ENCODE peak calls at places on chromosomes 2 and 18, in four cellular contexts. T is colonic mucosa, Y is epithelial cell of proximal tubule, Z is mucosa of descending colon. L is an unnamed sample.

GRCh38 chr18:74840492-74841167 is 243.0 kb downstream of the ZNF407 start:
- DNase-seq in T (no peak), Y (no peak), Z (no peak), L (no peak)

GRCh38 chr2:207032490-207032889 is 93.2 kb downstream of the CPO start:
- DNase-seq in T (no peak), Y (no peak), Z (no peak), L (no peak)

GRCh38 chr2:239773377-239774141 is 251.6 kb downstream of the NDUFA10 start:
- DNase-seq in T (no peak), Y (no peak), Z (no peak), L (no peak)

GRCh38 chr2:240248981-240249422 is 108.5 kb upstream of the OTOS start:
- DNase-seq in T (peak), Y (no peak), Z (peak), L (no peak)

GRCh38 chr2:106827178-106827577 is 58.8 kb downstream of the ST6GAL2 start:
- DNase-seq in T (no peak), Y (no peak), Z (no peak), L (no peak)

GRCh38 chr2:88590998-88591613 is 36.2 kb downstream of the EIF2AK3 start:
- DNase-seq in T (peak), Y (no peak), Z (no peak), L (no peak)

GRCh38 chr2:121006783-121007489 is 271.3 kb downstream of the GLI2 start:
- DNase-seq in T (no peak), Y (no peak), Z (no peak), L (no peak)

GRCh38 chr2:68500649-68501048 is 33.3 kb downstream of the APLF start:
- DNase-seq in T (no peak), Y (no peak), Z (no peak), L (no peak)

GRCh38 chr2:239971115-239971514 is 54.0 kb downstream of the NDUFA10 start:
- DNase-seq in T (no peak), Y (no peak), Z (no peak), L (no peak)

GRCh38 chr2:55078956-55079355 is 28.7 kb upstream of the RTN4 start:
- DNase-seq in T (no peak), Y (no peak), Z (no peak), L (no peak)

GRCh38 chr2:55084631-55085030 is 34.4 kb upstream of the RTN4 start:
- DNase-seq in T (no peak), Y (no peak), Z (no peak), L (no peak)

GRCh38 chr2:55085113-55085713 is 35.0 kb upstream of the RTN4 start:
- DNase-seq in T (no peak), Y (no peak), Z (no peak), L (no peak)

DNA sequence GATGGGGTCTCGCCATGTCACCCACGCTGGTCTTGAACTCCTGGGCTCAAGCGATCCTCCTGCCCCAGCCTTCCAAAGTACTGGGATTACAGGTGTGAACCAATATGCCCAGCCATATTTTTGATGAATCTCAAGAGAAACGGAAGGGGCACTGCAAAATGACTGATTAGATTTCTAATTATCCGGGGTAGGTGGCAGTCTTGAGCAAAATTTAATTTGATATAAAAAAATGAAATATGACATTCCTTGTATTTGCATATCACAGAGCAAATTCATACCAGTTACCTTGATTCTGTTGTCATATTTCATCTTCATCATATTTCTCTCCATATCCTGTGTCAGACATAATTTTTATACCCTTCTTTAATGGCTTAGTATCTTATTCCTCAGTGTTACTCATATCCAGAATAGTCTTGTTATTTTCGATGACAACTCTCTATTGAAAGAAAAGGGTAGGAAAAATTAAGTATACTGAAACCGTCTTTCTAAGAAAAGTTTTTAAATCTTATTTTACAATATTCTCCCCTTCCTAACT is 30.0 kb upstream of the RTN4 start:
- DNase-seq in T (no peak), Y (no peak), Z (no peak), L (no peak)
- TF ChIP-seq CTCF in T (no peak), Y (no peak), Z (no peak), L (no peak)

DNA sequence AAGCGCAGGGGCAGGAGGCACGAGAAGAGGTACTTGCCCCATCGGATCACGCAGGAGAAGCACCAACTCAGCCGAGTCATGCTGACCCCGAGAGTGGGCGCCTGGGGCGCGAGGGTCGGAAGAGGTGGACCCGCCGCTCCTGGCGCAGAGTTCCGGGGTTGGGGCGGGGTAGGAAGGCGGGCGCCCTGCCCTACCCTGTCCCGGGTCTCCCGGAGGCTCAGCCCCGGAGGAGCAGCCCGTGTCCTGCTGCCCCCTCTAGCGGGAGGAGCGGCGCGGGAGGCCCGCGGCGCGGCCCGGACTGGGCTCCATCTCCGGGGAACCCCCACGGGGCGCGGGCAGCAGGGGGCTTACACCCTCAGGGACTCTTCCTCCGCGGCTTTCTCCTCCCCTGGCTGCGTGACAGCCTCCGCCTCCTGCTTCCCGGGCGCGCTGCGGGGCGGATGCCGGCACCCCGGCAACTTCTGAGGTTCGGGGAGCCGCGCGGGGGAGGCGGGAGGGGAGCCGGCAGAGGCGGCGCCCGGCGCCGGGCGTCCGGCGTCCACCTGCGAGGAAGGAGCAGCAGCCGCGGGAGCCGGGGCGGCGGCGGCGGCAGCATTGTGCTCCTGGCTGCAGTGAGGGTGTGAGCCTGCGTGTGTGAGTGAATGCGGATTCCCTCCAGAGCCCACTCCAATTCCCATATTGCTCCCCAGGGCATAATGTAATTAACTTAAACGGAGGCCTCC is 7.5 kb upstream of the TNS1 start:
- DNase-seq in T (peak), Y (no peak), Z (no peak), L (peak)
- TF ChIP-seq CTCF in T (no peak), Y (peak), Z (no peak), L (peak)

DNA sequence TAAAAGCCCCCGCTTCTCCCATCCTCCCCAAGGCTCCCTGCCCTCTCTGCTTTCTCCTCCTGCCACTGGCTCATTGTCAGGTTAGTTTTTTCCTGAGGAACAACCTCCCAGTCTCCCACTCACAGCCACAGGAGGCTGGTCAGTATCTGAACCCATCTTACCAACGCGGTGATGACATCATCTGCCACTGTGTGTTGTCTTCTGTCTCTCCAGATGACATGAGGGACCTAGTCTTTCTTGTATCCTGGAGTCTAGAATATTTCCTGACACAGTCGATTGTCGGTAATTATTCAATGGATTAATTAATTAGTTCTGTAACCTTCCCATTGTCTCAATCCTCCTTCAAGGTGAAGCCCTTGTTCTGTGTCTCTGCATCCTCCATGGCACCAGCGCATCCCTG is 290.2 kb downstream of the GALR1 start:
- DNase-seq in T (no peak), Y (no peak), Z (no peak), L (no peak)
- TF ChIP-seq CTCF in T (no peak), Y (no peak), Z (no peak), L (no peak)

GRCh38 chr18:26536032-26536431 is 12.3 kb downstream of the KCTD1 start:
- DNase-seq in T (no peak), Y (no peak), Z (no peak), L (no peak)
- TF ChIP-seq CTCF in T (no peak), Y (no peak), Z (no peak), L (no peak)

DNA sequence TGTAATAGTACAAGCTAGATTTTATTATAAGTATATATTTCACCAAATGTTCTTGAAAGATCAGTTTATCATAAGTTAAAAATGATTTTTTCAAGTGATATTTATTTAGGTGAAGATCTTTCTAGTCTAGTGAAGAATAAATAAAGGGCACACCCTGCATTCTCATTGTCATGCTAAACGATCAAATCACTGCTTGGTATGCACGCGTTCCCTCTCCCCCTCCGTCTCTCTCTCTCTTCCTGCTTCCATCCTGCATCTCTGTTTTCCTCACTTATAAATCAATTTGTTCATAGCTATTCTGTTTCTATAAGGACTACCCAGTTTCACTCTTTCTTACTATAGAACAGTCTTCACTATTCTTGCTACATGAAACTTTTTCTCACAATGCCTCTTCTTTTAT is 1067.4 kb downstream of the LRP1B start:
- DNase-seq in T (no peak), Y (no peak), Z (no peak), L (no peak)
- TF ChIP-seq CTCF in T (no peak), Y (no peak), Z (no peak), L (no peak)

GRCh38 chr2:201887851-201888451 is 81.6 kb downstream of the CDK15 start:
- DNase-seq in T (no peak), Y (no peak), Z (no peak), L (no peak)
- TF ChIP-seq CTCF in T (no peak), Y (no peak), Z (no peak), L (no peak)

GRCh38 chr2:162324953-162325352 is 6.5 kb upstream of the IFIH1 start:
- DNase-seq in T (no peak), Y (no peak), Z (no peak), L (no peak)

GRCh38 chr2:162330881-162331280 is 12.4 kb upstream of the IFIH1 start:
- DNase-seq in T (no peak), Y (no peak), Z (no peak), L (no peak)

GRCh38 chr2:162327806-162328205 is 9.3 kb upstream of the IFIH1 start:
- DNase-seq in T (no peak), Y (no peak), Z (no peak), L (no peak)

GRCh38 chr2:162328424-162329157 is 10.1 kb upstream of the IFIH1 start:
- DNase-seq in T (no peak), Y (no peak), Z (no peak), L (no peak)

GRCh38 chr2:162327134-162327769 is 8.8 kb upstream of the IFIH1 start:
- DNase-seq in T (no peak), Y (no peak), Z (no peak), L (no peak)
- TF ChIP-seq CTCF in T (peak), Y (peak), Z (no peak), L (peak)

GRCh38 chr2:238158807-238159539 is at the start of gene ERFE:
- DNase-seq in T (no peak), Y (no peak), Z (peak), L (peak)
- TF ChIP-seq CTCF in T (peak), Y (peak), Z (peak), L (peak)

GRCh38 chr2:9296559-9296958 is 89.9 kb downstream of the ASAP2 start:
- DNase-seq in T (no peak), Y (no peak), Z (no peak), L (no peak)

GRCh38 chr2:9298583-9298982 is 92.0 kb downstream of the ASAP2 start:
- DNase-seq in T (no peak), Y (no peak), Z (no peak), L (no peak)

GRCh38 chr2:9297156-9297555 is 90.5 kb downstream of the ASAP2 start:
- DNase-seq in T (no peak), Y (no peak), Z (no peak), L (no peak)

GRCh38 chr2:9299444-9300100 is 93.0 kb downstream of the ASAP2 start:
- DNase-seq in T (no peak), Y (no peak), Z (no peak), L (no peak)

DNA sequence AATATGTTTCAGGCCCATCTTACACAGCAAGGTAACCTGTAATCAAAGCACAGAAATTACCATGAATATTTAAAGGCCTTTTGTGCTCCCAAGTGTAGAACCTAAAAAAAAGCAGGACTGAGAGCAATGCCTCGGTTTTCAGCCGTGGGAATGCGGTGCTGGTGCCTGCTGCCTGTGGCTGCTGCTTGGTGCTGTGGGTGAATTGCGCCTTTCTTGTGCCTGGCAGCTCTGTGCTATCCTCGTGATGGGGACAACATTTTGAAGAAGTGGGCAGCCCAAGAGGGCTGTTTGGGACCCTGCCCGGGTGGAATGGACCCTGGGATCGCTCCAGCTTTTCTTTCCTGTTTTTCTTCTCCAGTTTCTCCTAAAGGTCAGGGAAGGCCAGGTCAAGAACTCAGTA is 91.2 kb downstream of the ASAP2 start:
- DNase-seq in T (no peak), Y (no peak), Z (no peak), L (no peak)
- TF ChIP-seq CTCF in T (no peak), Y (no peak), Z (no peak), L (no peak)

DNA sequence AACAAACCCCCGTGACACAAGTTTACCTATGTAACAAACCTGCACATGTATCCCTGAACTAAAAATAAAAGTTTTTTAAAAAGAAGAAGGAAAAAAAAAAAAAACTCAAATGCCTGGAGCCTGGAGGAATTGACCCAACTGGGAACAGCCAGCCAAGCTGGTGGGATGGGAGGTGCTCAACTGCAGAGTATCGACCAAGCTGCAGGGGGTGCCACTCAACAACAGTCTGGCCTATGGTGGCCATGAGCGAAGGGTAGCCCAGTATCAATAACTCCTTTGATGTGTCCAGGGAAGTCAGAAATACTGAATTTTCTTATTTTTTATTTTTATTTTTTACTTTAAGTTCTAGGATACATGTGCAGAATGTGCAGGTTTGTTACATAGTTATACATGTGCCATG is 310.3 kb upstream of the DLGAP1 start:
- DNase-seq in T (no peak), Y (no peak), Z (no peak), L (no peak)
- TF ChIP-seq CTCF in T (no peak), Y (no peak), Z (no peak), L (no peak)